ENCODE peak calls at places on chromosomes 13 and 19, in eight cellular contexts. Z is Caco-2, V is choroid plexus epithelial cell, X is nephron progenitor cell, I is transverse colon, G is cardiac fibroblast, K is BJ, A is heart right ventricle. B is an unnamed sample.

GRCh38 chr13:28138756-28139470 is 568 bp downstream of the PAN3 start:
- DNase-seq in Z (peak), I (peak), G (peak), A (peak), X (peak), K (peak), V (peak), B (peak)

GRCh38 chr19:22427587-22428298 is 5.6 kb upstream of the ZNF98 start:
- DNase-seq in K (no peak), I (no peak), V (no peak), Z (no peak), A (no peak), X (no peak), G (no peak), B (no peak)

GRCh38 chr13:30052127-30052526 is 201.7 kb upstream of the UBL3 start:
- DNase-seq in V (no peak), A (no peak), K (no peak), Z (no peak), X (peak), G (no peak), I (no peak), B (no peak)

GRCh38 chr13:21546372-21546771 is 57.6 kb downstream of the MICU2 start:
- DNase-seq in K (no peak), V (peak), X (no peak), A (no peak), G (peak), Z (no peak), I (no peak), B (peak)

GRCh38 chr13:114275309-114275708 is 6.1 kb upstream of the UPF3A start:
- DNase-seq in I (no peak), X (no peak), G (peak), V (no peak), Z (no peak), A (no peak), K (no peak), B (no peak)

GRCh38 chr13:19794552-19795143 is 11.9 kb upstream of the PSPC1 start:
- DNase-seq in Z (peak), X (no peak), K (no peak), V (no peak), G (no peak), A (no peak), I (no peak), B (no peak)

GRCh38 chr13:114144606-114145244 is 12.3 kb upstream of the RASA3 start:
- DNase-seq in X (no peak), A (no peak), I (peak), K (no peak), G (no peak), Z (no peak), V (no peak), B (no peak)

GRCh38 chr13:26155568-26155967 is 66.5 kb downstream of the RNF6 start:
- DNase-seq in X (no peak), V (no peak), I (no peak), Z (no peak), G (no peak), A (no peak), K (no peak), B (no peak)

DNA sequence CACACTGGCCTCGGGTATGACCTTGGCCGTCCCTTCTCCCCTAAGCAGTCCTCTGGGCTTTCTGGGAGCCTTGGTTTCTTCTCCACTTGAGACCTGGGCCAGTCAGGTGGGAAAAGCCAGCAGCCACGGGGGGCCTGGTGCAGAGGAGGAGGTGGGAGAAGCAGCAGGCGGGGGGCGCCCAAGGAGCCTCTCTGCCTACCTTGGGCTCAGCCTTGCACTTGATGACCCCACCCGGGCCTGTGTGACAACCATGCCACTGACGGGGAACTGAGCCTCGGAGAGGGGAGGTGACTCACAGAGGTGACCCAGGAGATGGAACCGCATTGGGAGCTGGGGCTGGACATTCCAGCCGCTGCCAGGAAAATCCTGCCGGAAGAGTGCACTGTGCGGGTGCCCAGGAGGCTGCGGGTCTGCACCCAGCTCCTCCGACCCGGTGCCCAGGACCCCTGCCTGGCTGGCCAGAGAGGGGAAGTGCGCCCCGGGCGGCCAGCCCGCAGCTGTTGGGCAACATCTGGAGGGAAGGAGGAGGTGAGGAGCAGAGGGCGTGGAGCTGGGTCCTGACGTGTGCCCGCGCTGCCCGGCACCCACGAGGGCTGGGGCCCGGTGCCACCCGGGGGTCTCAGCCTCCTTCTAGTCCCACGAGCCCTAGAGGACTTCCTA is 23.4 kb upstream of the SLC7A10 start:
- DNase-seq in K (no peak), A (no peak), I (no peak), G (no peak), Z (peak), X (no peak), V (no peak), B (peak)
- TF ChIP-seq CTCF in K (peak), A (no peak), I (no peak), G (no peak), Z (no peak), X (no peak), V (no peak), B (no peak)

DNA sequence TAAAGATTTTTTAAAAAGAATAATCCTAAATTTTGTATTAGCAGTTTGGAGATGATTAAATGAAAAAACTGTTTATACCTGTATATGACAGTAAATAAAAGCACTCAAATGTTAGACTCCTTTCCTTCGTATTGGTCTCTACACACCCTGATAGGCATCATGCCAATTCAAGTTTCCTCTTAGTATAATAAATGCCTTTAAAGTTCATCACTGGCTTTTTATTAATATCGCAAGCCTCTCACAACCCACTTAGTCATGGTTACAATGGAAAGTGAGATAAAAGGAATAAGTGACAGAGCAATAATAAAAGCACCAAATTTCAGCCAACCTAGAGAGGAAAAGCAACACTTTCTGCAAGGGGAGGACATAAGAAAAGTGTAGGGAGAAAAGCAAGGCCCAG is 102.2 kb downstream of the PIBF1 start:
- DNase-seq in I (no peak), V (no peak), Z (no peak), G (no peak), K (no peak), X (no peak), A (no peak), B (no peak)
- TF ChIP-seq CTCF in I (no peak), V (no peak), Z (no peak), G (no peak), K (no peak), X (no peak), A (no peak), B (no peak)

DNA sequence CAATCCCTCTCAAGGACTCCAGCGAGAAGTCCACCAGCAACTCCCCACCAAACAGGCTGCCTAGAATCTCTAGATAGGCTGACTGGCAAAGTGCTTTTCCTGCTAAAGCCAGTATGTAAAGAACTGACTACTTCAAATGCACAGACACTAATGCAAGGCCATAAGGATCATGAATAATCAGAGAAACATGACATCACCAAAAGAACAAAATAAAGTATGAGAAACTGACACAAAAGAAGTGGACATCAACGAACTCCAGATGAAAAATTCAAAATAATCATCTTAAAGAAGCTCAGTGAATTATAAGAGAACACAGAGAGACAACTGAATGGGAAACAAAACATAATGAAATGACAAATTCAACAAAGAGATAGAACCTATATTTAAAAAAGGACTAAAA is 26.4 kb upstream of the CD70 start:
- DNase-seq in G (no peak), V (no peak), X (no peak), A (no peak), Z (no peak), K (no peak), I (no peak), B (no peak)
- TF ChIP-seq CTCF in G (no peak), V (no peak), X (no peak), A (no peak), Z (no peak), K (no peak), I (no peak), B (no peak)

DNA sequence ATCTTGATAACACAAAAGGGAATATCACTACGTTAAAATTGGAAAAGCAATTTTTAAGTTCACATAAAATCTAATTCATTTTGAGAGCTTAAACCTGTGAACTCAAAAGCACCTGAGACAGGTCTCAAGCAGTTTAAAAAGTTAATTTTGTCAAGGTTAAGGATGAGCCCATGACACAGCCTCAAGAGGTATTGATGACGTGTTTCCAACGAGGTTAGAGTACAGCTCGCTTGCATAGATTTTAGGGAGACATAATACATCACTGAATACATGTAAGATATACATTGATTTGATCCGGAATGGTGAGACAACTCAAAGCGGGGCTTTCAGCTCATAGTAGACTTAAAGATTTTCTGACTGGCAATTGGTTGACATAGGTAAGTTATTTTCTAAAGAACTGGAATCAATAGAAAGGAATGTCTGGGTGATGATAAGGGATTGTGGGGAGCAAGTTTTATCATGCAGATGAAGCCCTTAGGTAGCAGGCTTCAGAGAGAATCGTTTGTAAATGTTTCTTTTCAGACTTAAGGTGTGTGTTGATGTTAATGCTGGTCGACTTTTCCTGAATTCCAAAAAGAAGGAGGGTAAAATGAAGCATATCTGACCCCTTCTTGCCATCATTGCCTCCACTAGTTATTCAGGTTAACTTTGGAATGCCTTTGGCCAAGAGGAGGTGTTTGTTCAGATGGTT is 2890.6 kb downstream of the PCDH9 start:
- DNase-seq in Z (no peak), G (no peak), I (no peak), V (no peak), A (no peak), X (no peak), K (no peak), B (no peak)
- TF ChIP-seq CTCF in Z (no peak), G (no peak), I (no peak), V (no peak), A (no peak), X (no peak), K (no peak), B (no peak)

GRCh38 chr13:24106429-24106828 is 54.1 kb upstream of the SPATA13 start:
- DNase-seq in K (no peak), G (no peak), A (no peak), I (no peak), Z (no peak), V (no peak), X (no peak), B (no peak)
- TF ChIP-seq CTCF in K (no peak), G (no peak), A (no peak), I (no peak), Z (no peak), V (no peak), X (no peak), B (no peak)

GRCh38 chr19:17796838-17797168 is 1.9 kb downstream of the B3GNT3 start:
- DNase-seq in V (no peak), Z (no peak), K (no peak), X (no peak), I (no peak), G (no peak), A (no peak), B (no peak)

GRCh38 chr19:17795495-17795856 is 538 bp downstream of the B3GNT3 start:
- DNase-seq in X (no peak), I (no peak), A (no peak), Z (no peak), V (no peak), G (no peak), K (no peak), B (no peak)

GRCh38 chr19:17797397-17798201 is 2.7 kb downstream of the B3GNT3 start:
- DNase-seq in X (no peak), K (no peak), V (no peak), G (peak), A (no peak), Z (peak), I (peak), B (peak)

GRCh38 chr19:17794731-17795494 is at the start of gene B3GNT3:
- DNase-seq in G (peak), Z (peak), I (peak), X (peak), K (no peak), V (peak), A (peak), B (peak)

GRCh38 chr19:17796013-17796837 is 1.3 kb downstream of the B3GNT3 start:
- DNase-seq in G (no peak), I (peak), V (no peak), K (no peak), Z (peak), X (no peak), A (no peak), B (peak)
- TF ChIP-seq CTCF in G (no peak), I (no peak), V (no peak), K (no peak), Z (no peak), X (no peak), A (no peak), B (no peak)

GRCh38 chr19:42286349-42287016 is 15.4 kb upstream of the PRR19 start:
- DNase-seq in X (no peak), A (peak), V (peak), G (peak), Z (no peak), I (no peak), K (no peak), B (no peak)

GRCh38 chr19:42284641-42285341 is 15.7 kb downstream of the CIC start:
- DNase-seq in Z (no peak), K (no peak), A (no peak), V (no peak), X (no peak), I (no peak), G (no peak), B (no peak)

GRCh38 chr19:42285988-42286348 is 16.0 kb upstream of the PRR19 start:
- DNase-seq in K (no peak), A (no peak), G (no peak), I (no peak), V (no peak), Z (no peak), X (no peak), B (no peak)

GRCh38 chr19:42284066-42284501 is 15.0 kb downstream of the CIC start:
- DNase-seq in X (peak), A (peak), G (peak), K (no peak), V (peak), Z (peak), I (peak), B (peak)

GRCh38 chr19:42285546-42285945 is 16.4 kb upstream of the PRR19 start:
- DNase-seq in A (no peak), V (no peak), G (no peak), I (no peak), X (no peak), Z (no peak), K (no peak), B (no peak)
- TF ChIP-seq CTCF in A (no peak), V (no peak), G (no peak), I (no peak), X (no peak), Z (no peak), K (no peak), B (no peak)

GRCh38 chr13:110138009-110138699 is 168.8 kb downstream of the COL4A1 start:
- DNase-seq in V (peak), A (peak), G (peak), K (no peak), I (peak), Z (peak), X (peak), B (peak)
- TF ChIP-seq CTCF in V (peak), A (peak), G (no peak), K (peak), I (no peak), Z (peak), X (no peak), B (no peak)

B was measured in MCF 10A.